ENCODE peak calls at places on chromosomes 1 and 21, in four cellular contexts. One of them, this sample, is unnamed.

GRCh38 chr1:96583903-96584302 is 137.7 kb upstream of the PTBP2 start:
- DNase-seq in hepatocyte: no peak
- DNase-seq in upper lobe of right lung: no peak
- DNase-seq in naive thymus-derived CD8-positive, alpha-beta T cell: no peak
- DNase-seq in this sample: no peak

GRCh38 chr1:2103266-2103900 is 53.2 kb downstream of the PRKCZ start:
- DNase-seq in hepatocyte: no peak
- DNase-seq in upper lobe of right lung: peak; percentile 55
- DNase-seq in naive thymus-derived CD8-positive, alpha-beta T cell: no peak
- DNase-seq in this sample: no peak

GRCh38 chr1:36351222-36351977 is 28.0 kb upstream of the EVA1B start:
- DNase-seq in hepatocyte: peak; percentile 49
- DNase-seq in upper lobe of right lung: no peak
- DNase-seq in naive thymus-derived CD8-positive, alpha-beta T cell: no peak
- DNase-seq in this sample: no peak

GRCh38 chr1:202085682-202086373 is 36.9 kb upstream of the GPR37L1 start:
- DNase-seq in hepatocyte: peak; percentile 78
- DNase-seq in upper lobe of right lung: no peak
- DNase-seq in naive thymus-derived CD8-positive, alpha-beta T cell: no peak
- DNase-seq in this sample: no peak

GRCh38 chr1:237580726-237581125 is 310.0 kb downstream of the ZP4 start:
- DNase-seq in hepatocyte: no peak
- DNase-seq in upper lobe of right lung: no peak
- DNase-seq in naive thymus-derived CD8-positive, alpha-beta T cell: no peak
- DNase-seq in this sample: no peak

GRCh38 chr1:53348491-53349368 is 20.9 kb upstream of the LRP8 start:
- DNase-seq in hepatocyte: no peak
- DNase-seq in upper lobe of right lung: peak; percentile 63
- DNase-seq in naive thymus-derived CD8-positive, alpha-beta T cell: no peak
- DNase-seq in this sample: no peak

GRCh38 chr21:29232601-29233541 is 65.9 kb upstream of the BACH1 start:
- DNase-seq in hepatocyte: peak; percentile 32
- DNase-seq in upper lobe of right lung: no peak
- DNase-seq in naive thymus-derived CD8-positive, alpha-beta T cell: no peak
- DNase-seq in this sample: peak; percentile 4

GRCh38 chr1:91633438-91633837 is 132.8 kb downstream of the CDC7 start:
- DNase-seq in hepatocyte: no peak
- DNase-seq in upper lobe of right lung: no peak
- DNase-seq in naive thymus-derived CD8-positive, alpha-beta T cell: no peak
- DNase-seq in this sample: no peak

GRCh38 chr1:66623812-66624211 is 89.9 kb downstream of the SGIP1 start:
- DNase-seq in hepatocyte: no peak
- DNase-seq in upper lobe of right lung: no peak
- DNase-seq in naive thymus-derived CD8-positive, alpha-beta T cell: no peak
- DNase-seq in this sample: no peak

GRCh38 chr1:9753121-9753531 is 70.6 kb downstream of the CLSTN1 start:
- DNase-seq in hepatocyte: no peak
- DNase-seq in upper lobe of right lung: no peak
- DNase-seq in naive thymus-derived CD8-positive, alpha-beta T cell: no peak
- DNase-seq in this sample: no peak

GRCh38 chr21:20306836-20307235 is 691.4 kb upstream of the NCAM2 start:
- DNase-seq in hepatocyte: no peak
- DNase-seq in upper lobe of right lung: no peak
- DNase-seq in naive thymus-derived CD8-positive, alpha-beta T cell: no peak
- DNase-seq in this sample: no peak

GRCh38 chr1:221829327-221830011 is 87.6 kb upstream of the DUSP10 start:
- DNase-seq in hepatocyte: no peak
- DNase-seq in upper lobe of right lung: no peak
- DNase-seq in naive thymus-derived CD8-positive, alpha-beta T cell: no peak
- DNase-seq in this sample: no peak